ENCODE peak calls at places on chromosomes 11 and 22, in eight cellular contexts. Z is GM20000; E is dermis blood vessel endothelial cell; L is progenitor cell of endocrine pancreas; B is activated T-helper 2 cell treated with anti-CD3 and anti-CD28 coated beads, Interferon-gamma antibody, Interleukin-2, Interleukin-4, amounts not matched to agents 10 μg/mL and 5 μg/mL and 100 μg/mL, durations not matched to agents 14 hours and 24 hours and 36 hours; N is AG04450; O is BJ; A is NCI-H748 treated with DMSO at 0.1 percent for 48 hours. J is an unnamed sample.

GRCh38 chr11:74446445-74446844 is 20.9 kb downstream of the KCNE3 start:
- DNase-seq in Z (no peak), E (no peak), L (no peak), B (no peak), N (no peak), O (no peak), A (no peak), J (no peak)

GRCh38 chr11:1762537-1763302 is 1.0 kb downstream of the CTSD start:
- DNase-seq in Z (peak; percentile 39), E (peak; percentile 47), L (no peak), B (no peak), N (no peak), O (no peak), A (peak; percentile 24), J (no peak)

GRCh38 chr22:27677895-27678458 is 123.6 kb downstream of the MN1 start:
- DNase-seq in Z (no peak), E (no peak), L (no peak), B (no peak), N (no peak), O (peak; percentile 9), A (no peak), J (no peak)

GRCh38 chr22:46803031-46803880 is 40.8 kb downstream of the TBC1D22A start:
- DNase-seq in Z (peak; percentile 84), E (peak; percentile 76), L (peak; percentile 55), B (peak; percentile 53), N (no peak), O (no peak), A (peak; percentile 18), J (peak; percentile 49)

GRCh38 chr11:1458340-1459218 is 28.0 kb downstream of the MOB2 start:
- DNase-seq in Z (no peak), E (peak; percentile 42), L (no peak), B (no peak), N (no peak), O (no peak), A (no peak), J (peak; percentile 35)

GRCh38 chr11:8384199-8384821 is 120.6 kb upstream of the LMO1 start:
- DNase-seq in Z (no peak), E (no peak), L (no peak), B (no peak), N (no peak), O (peak; percentile 1), A (no peak), J (no peak)

GRCh38 chr11:60985991-60986915 is 14.8 kb downstream of the CD6 start:
- DNase-seq in Z (no peak), E (no peak), L (no peak), B (peak; percentile 82), N (peak; percentile 3), O (no peak), A (no peak), J (no peak)

GRCh38 chr22:47796128-47796908 is 1033.9 kb downstream of the TBC1D22A start:
- DNase-seq in Z (no peak), E (no peak), L (no peak), B (no peak), N (no peak), O (no peak), A (no peak), J (no peak)

GRCh38 chr11:62599909-62600308 is 1.8 kb downstream of the MTA2 start:
- DNase-seq in Z (no peak), E (no peak), L (no peak), B (no peak), N (no peak), O (no peak), A (no peak), J (no peak)

GRCh38 chr22:44145544-44145943 is 35.2 kb upstream of the PARVG start:
- DNase-seq in Z (no peak), E (no peak), L (no peak), B (no peak), N (no peak), O (no peak), A (no peak), J (no peak)

GRCh38 chr22:47605886-47606285 is 843.4 kb downstream of the TBC1D22A start:
- DNase-seq in Z (no peak), E (no peak), L (no peak), B (no peak), N (no peak), O (no peak), A (no peak), J (no peak)

GRCh38 chr11:70739091-70739490 is 340.8 kb downstream of the CTTN start:
- DNase-seq in Z (no peak), E (no peak), L (no peak), B (no peak), N (no peak), O (no peak), A (no peak), J (no peak)

GRCh38 chr11:76248210-76248609 is 41.9 kb upstream of the WNT11 start:
- DNase-seq in Z (no peak), E (peak; percentile 58), L (no peak), B (no peak), N (no peak), O (no peak), A (no peak), J (no peak)

GRCh38 chr11:62193954-62194353 is 3.9 kb downstream of the SCGB1D1 start:
- DNase-seq in Z (no peak), E (peak; percentile 19), L (peak; percentile 54), B (no peak), N (no peak), O (no peak), A (no peak), J (peak; percentile 20)

GRCh38 chr11:11463397-11463796 is 110.3 kb upstream of the CSNK2A3 start:
- DNase-seq in Z (no peak), E (no peak), L (no peak), B (no peak), N (no peak), O (no peak), A (no peak), J (no peak)

GRCh38 chr11:106614280-106614679 is 404.0 kb downstream of the GUCY1A2 start:
- DNase-seq in Z (no peak), E (no peak), L (no peak), B (no peak), N (no peak), O (no peak), A (no peak), J (no peak)

GRCh38 chr11:848988-849824 is 6.6 kb downstream of the TSPAN4 start:
- DNase-seq in Z (peak; percentile 77), E (peak; percentile 46), L (peak; percentile 60), B (no peak), N (no peak), O (no peak), A (peak; percentile 33), J (no peak)

GRCh38 chr22:31199187-31199586 is 12.9 kb upstream of the LIMK2 start:
- DNase-seq in Z (no peak), E (peak; percentile 52), L (no peak), B (no peak), N (no peak), O (no peak), A (no peak), J (no peak)